ENCODE peak calls at places on chromosomes 6 and 20, in nine cellular contexts. One of them, this sample, is unnamed. For H3K4me1, the result is how much of the 10 kb centered on the place peaks cover.

GRCh38 chr20:41654884-41655283 is 36.7 kb upstream of the CHD6 start:
- DNase-seq in small intestine: peak
- DNase-seq in HepG2: no peak
- DNase-seq in foreskin keratinocyte: no peak
- DNase-seq in naive thymus-derived CD4-positive, alpha-beta T cell: no peak
- DNase-seq in heart right ventricle: peak
- DNase-seq in OCI-LY7: no peak
- DNase-seq in sigmoid colon: no peak
- DNase-seq in mesendoderm: peak
- DNase-seq in this sample: no peak

GRCh38 chr6:167706313-167707109 is 120.2 kb upstream of the AFDN start:
- DNase-seq in small intestine: no peak
- DNase-seq in HepG2: no peak
- DNase-seq in foreskin keratinocyte: no peak
- DNase-seq in naive thymus-derived CD4-positive, alpha-beta T cell: peak
- DNase-seq in heart right ventricle: no peak
- DNase-seq in OCI-LY7: no peak
- DNase-seq in sigmoid colon: no peak
- DNase-seq in mesendoderm: no peak
- DNase-seq in this sample: peak

GRCh38 chr20:59948828-59949720 is 8.9 kb downstream of the FAM217B start:
- DNase-seq in small intestine: peak
- DNase-seq in HepG2: peak
- DNase-seq in foreskin keratinocyte: no peak
- DNase-seq in naive thymus-derived CD4-positive, alpha-beta T cell: peak
- DNase-seq in heart right ventricle: peak
- DNase-seq in OCI-LY7: peak
- DNase-seq in sigmoid colon: no peak
- DNase-seq in mesendoderm: peak
- DNase-seq in this sample: peak

GRCh38 chr20:47013606-47014005 is 119.0 kb downstream of the EYA2 start:
- DNase-seq in small intestine: no peak
- DNase-seq in HepG2: no peak
- DNase-seq in foreskin keratinocyte: no peak
- DNase-seq in naive thymus-derived CD4-positive, alpha-beta T cell: no peak
- DNase-seq in heart right ventricle: no peak
- DNase-seq in OCI-LY7: no peak
- DNase-seq in sigmoid colon: no peak
- DNase-seq in mesendoderm: no peak
- DNase-seq in this sample: no peak

GRCh38 chr6:30500421-30501069 is 11.2 kb downstream of the HLA-E start:
- DNase-seq in small intestine: no peak
- DNase-seq in HepG2: no peak
- DNase-seq in foreskin keratinocyte: no peak
- DNase-seq in naive thymus-derived CD4-positive, alpha-beta T cell: no peak
- DNase-seq in heart right ventricle: peak
- DNase-seq in OCI-LY7: no peak
- DNase-seq in sigmoid colon: no peak
- DNase-seq in mesendoderm: no peak
- DNase-seq in this sample: no peak

GRCh38 chr20:50073500-50073899 is 39.5 kb downstream of the UBE2V1 start:
- DNase-seq in small intestine: no peak
- DNase-seq in HepG2: no peak
- DNase-seq in foreskin keratinocyte: no peak
- DNase-seq in naive thymus-derived CD4-positive, alpha-beta T cell: no peak
- DNase-seq in heart right ventricle: no peak
- DNase-seq in OCI-LY7: no peak
- DNase-seq in sigmoid colon: no peak
- DNase-seq in mesendoderm: no peak
- DNase-seq in this sample: no peak

GRCh38 chr6:43095939-43096338 is 19.8 kb downstream of the PTK7 start:
- DNase-seq in small intestine: no peak
- DNase-seq in HepG2: no peak
- DNase-seq in foreskin keratinocyte: no peak
- DNase-seq in naive thymus-derived CD4-positive, alpha-beta T cell: no peak
- DNase-seq in heart right ventricle: no peak
- DNase-seq in OCI-LY7: no peak
- DNase-seq in sigmoid colon: no peak
- DNase-seq in mesendoderm: peak
- DNase-seq in this sample: no peak

GRCh38 chr6:68400396-68400795 is 234.7 kb upstream of the ADGRB3 start:
- DNase-seq in small intestine: no peak
- DNase-seq in HepG2: no peak
- DNase-seq in foreskin keratinocyte: no peak
- DNase-seq in naive thymus-derived CD4-positive, alpha-beta T cell: no peak
- DNase-seq in heart right ventricle: no peak
- DNase-seq in OCI-LY7: no peak
- DNase-seq in sigmoid colon: no peak
- DNase-seq in mesendoderm: peak
- DNase-seq in this sample: no peak

GRCh38 chr6:22367331-22367730 is 70.5 kb upstream of the PRL start:
- DNase-seq in small intestine: no peak
- DNase-seq in HepG2: no peak
- DNase-seq in foreskin keratinocyte: no peak
- DNase-seq in naive thymus-derived CD4-positive, alpha-beta T cell: no peak
- DNase-seq in heart right ventricle: no peak
- DNase-seq in OCI-LY7: no peak
- DNase-seq in sigmoid colon: no peak
- DNase-seq in mesendoderm: no peak
- DNase-seq in this sample: no peak

GRCh38 chr20:21118138-21118537 is 7.7 kb upstream of the KIZ start:
- DNase-seq in small intestine: no peak
- DNase-seq in HepG2: no peak
- DNase-seq in foreskin keratinocyte: no peak
- DNase-seq in naive thymus-derived CD4-positive, alpha-beta T cell: no peak
- DNase-seq in heart right ventricle: no peak
- DNase-seq in OCI-LY7: no peak
- DNase-seq in sigmoid colon: no peak
- DNase-seq in mesendoderm: no peak
- DNase-seq in this sample: no peak

GRCh38 chr6:99790679-99791078 is 184.0 kb downstream of the PRDM13 start:
- DNase-seq in small intestine: no peak
- DNase-seq in HepG2: no peak
- DNase-seq in foreskin keratinocyte: no peak
- DNase-seq in naive thymus-derived CD4-positive, alpha-beta T cell: no peak
- DNase-seq in heart right ventricle: no peak
- DNase-seq in OCI-LY7: peak
- DNase-seq in sigmoid colon: no peak
- DNase-seq in mesendoderm: no peak
- DNase-seq in this sample: no peak

GRCh38 chr20:6709865-6710595 is 57.5 kb upstream of the BMP2 start:
- DNase-seq in small intestine: peak
- DNase-seq in HepG2: peak
- DNase-seq in foreskin keratinocyte: no peak
- DNase-seq in naive thymus-derived CD4-positive, alpha-beta T cell: no peak
- DNase-seq in heart right ventricle: no peak
- DNase-seq in OCI-LY7: no peak
- DNase-seq in sigmoid colon: no peak
- DNase-seq in mesendoderm: peak
- DNase-seq in this sample: no peak

GRCh38 chr20:24607402-24607801 is 138.0 kb downstream of the SYNDIG1 start:
- DNase-seq in small intestine: no peak
- DNase-seq in HepG2: no peak
- DNase-seq in foreskin keratinocyte: no peak
- DNase-seq in naive thymus-derived CD4-positive, alpha-beta T cell: no peak
- DNase-seq in heart right ventricle: no peak
- DNase-seq in OCI-LY7: no peak
- DNase-seq in sigmoid colon: no peak
- DNase-seq in mesendoderm: no peak
- DNase-seq in this sample: no peak

GRCh38 chr20:24610341-24611115 is 141.1 kb downstream of the SYNDIG1 start:
- DNase-seq in small intestine: no peak
- DNase-seq in HepG2: no peak
- DNase-seq in foreskin keratinocyte: peak
- DNase-seq in naive thymus-derived CD4-positive, alpha-beta T cell: no peak
- DNase-seq in heart right ventricle: no peak
- DNase-seq in OCI-LY7: no peak
- DNase-seq in sigmoid colon: no peak
- DNase-seq in mesendoderm: peak
- DNase-seq in this sample: no peak

GRCh38 chr20:24611360-24612140 is 142.1 kb downstream of the SYNDIG1 start:
- DNase-seq in small intestine: no peak
- DNase-seq in HepG2: no peak
- DNase-seq in foreskin keratinocyte: no peak
- DNase-seq in naive thymus-derived CD4-positive, alpha-beta T cell: no peak
- DNase-seq in heart right ventricle: no peak
- DNase-seq in OCI-LY7: no peak
- DNase-seq in sigmoid colon: no peak
- DNase-seq in mesendoderm: no peak
- DNase-seq in this sample: no peak

GRCh38 chr20:24608926-24609667 is 139.7 kb downstream of the SYNDIG1 start:
- DNase-seq in small intestine: no peak
- DNase-seq in HepG2: no peak
- DNase-seq in foreskin keratinocyte: no peak
- DNase-seq in naive thymus-derived CD4-positive, alpha-beta T cell: no peak
- DNase-seq in heart right ventricle: no peak
- DNase-seq in OCI-LY7: peak
- DNase-seq in sigmoid colon: no peak
- DNase-seq in mesendoderm: no peak
- DNase-seq in this sample: no peak

DNA sequence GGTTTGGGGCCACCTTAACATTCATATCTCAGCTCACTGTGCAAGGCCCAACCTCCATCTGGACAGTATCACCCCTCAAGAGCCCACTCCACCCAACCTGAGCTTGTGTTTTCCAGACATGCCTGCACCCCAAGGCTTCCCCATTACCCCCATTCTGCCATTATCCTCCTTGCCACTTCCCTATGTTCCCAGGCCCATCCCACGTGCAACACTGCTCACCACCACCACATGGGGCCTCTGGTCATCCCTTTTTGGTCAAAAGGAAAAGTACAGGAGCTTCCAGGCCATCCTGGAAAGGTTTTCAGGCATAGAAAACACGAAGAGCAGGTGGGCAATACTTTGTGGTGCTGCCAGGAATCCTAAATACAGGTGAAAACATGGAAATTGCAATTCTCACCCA is 140.3 kb downstream of the SYNDIG1 start:
- DNase-seq in small intestine: no peak
- DNase-seq in HepG2: no peak
- DNase-seq in foreskin keratinocyte: no peak
- DNase-seq in naive thymus-derived CD4-positive, alpha-beta T cell: no peak
- DNase-seq in heart right ventricle: no peak
- DNase-seq in OCI-LY7: no peak
- DNase-seq in sigmoid colon: no peak
- DNase-seq in mesendoderm: peak
- DNase-seq in this sample: no peak
- H3K4me1 ChIP-seq in small intestine: under half
- H3K4me1 ChIP-seq in HepG2: under half
- H3K4me1 ChIP-seq in foreskin keratinocyte: under half
- H3K4me1 ChIP-seq in naive thymus-derived CD4-positive, alpha-beta T cell: under half
- H3K4me1 ChIP-seq in heart right ventricle: under half
- H3K4me1 ChIP-seq in OCI-LY7: under half
- H3K4me1 ChIP-seq in sigmoid colon: under half
- H3K4me1 ChIP-seq in mesendoderm: under half
- H3K4me1 ChIP-seq in this sample: under half

DNA sequence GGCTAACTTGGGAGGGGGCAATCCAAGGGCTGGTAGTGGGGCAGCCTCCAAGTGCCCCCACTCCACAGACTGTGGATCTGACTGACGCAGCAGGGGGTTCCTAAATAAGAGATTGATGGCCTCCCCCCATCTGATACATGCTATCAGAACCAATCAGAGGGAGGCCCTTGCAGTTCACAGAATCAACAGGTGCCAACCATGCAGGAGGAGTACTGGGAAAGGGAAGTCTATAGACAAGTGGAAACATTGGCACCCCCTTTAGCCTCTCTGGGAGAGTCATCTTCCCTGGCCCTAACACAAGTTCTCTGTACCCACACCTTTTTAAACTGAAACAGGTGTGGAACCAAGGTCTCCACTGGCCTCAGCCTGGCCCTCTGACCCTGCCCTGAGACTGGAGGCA is 145.8 kb downstream of the OR2B2 start:
- DNase-seq in small intestine: no peak
- DNase-seq in HepG2: no peak
- DNase-seq in foreskin keratinocyte: no peak
- DNase-seq in naive thymus-derived CD4-positive, alpha-beta T cell: no peak
- DNase-seq in heart right ventricle: no peak
- DNase-seq in OCI-LY7: no peak
- DNase-seq in sigmoid colon: no peak
- DNase-seq in mesendoderm: no peak
- DNase-seq in this sample: no peak
- H3K4me1 ChIP-seq in small intestine: under half
- H3K4me1 ChIP-seq in HepG2: under half
- H3K4me1 ChIP-seq in foreskin keratinocyte: under half
- H3K4me1 ChIP-seq in naive thymus-derived CD4-positive, alpha-beta T cell: under half
- H3K4me1 ChIP-seq in heart right ventricle: under half
- H3K4me1 ChIP-seq in OCI-LY7: under half
- H3K4me1 ChIP-seq in sigmoid colon: under half
- H3K4me1 ChIP-seq in mesendoderm: under half
- H3K4me1 ChIP-seq in this sample: under half

GRCh38 chr6:149480502-149481280 is 4.1 kb downstream of the ZC3H12D start:
- DNase-seq in small intestine: no peak
- DNase-seq in HepG2: no peak
- DNase-seq in foreskin keratinocyte: no peak
- DNase-seq in naive thymus-derived CD4-positive, alpha-beta T cell: peak
- DNase-seq in heart right ventricle: no peak
- DNase-seq in OCI-LY7: peak
- DNase-seq in sigmoid colon: no peak
- DNase-seq in mesendoderm: no peak
- DNase-seq in this sample: no peak

GRCh38 chr6:149474108-149474935 is 10.5 kb downstream of the ZC3H12D start:
- DNase-seq in small intestine: peak
- DNase-seq in HepG2: no peak
- DNase-seq in foreskin keratinocyte: no peak
- DNase-seq in naive thymus-derived CD4-positive, alpha-beta T cell: no peak
- DNase-seq in heart right ventricle: no peak
- DNase-seq in OCI-LY7: peak
- DNase-seq in sigmoid colon: no peak
- DNase-seq in mesendoderm: no peak
- DNase-seq in this sample: no peak

GRCh38 chr6:149478631-149479314 is 6.0 kb downstream of the ZC3H12D start:
- DNase-seq in small intestine: no peak
- DNase-seq in HepG2: no peak
- DNase-seq in foreskin keratinocyte: no peak
- DNase-seq in naive thymus-derived CD4-positive, alpha-beta T cell: no peak
- DNase-seq in heart right ventricle: no peak
- DNase-seq in OCI-LY7: no peak
- DNase-seq in sigmoid colon: no peak
- DNase-seq in mesendoderm: no peak
- DNase-seq in this sample: no peak

GRCh38 chr6:149476789-149477455 is 7.9 kb downstream of the ZC3H12D start:
- DNase-seq in small intestine: no peak
- DNase-seq in HepG2: no peak
- DNase-seq in foreskin keratinocyte: no peak
- DNase-seq in naive thymus-derived CD4-positive, alpha-beta T cell: no peak
- DNase-seq in heart right ventricle: no peak
- DNase-seq in OCI-LY7: no peak
- DNase-seq in sigmoid colon: peak
- DNase-seq in mesendoderm: no peak
- DNase-seq in this sample: no peak

GRCh38 chr6:149477544-149477943 is 7.3 kb downstream of the ZC3H12D start:
- DNase-seq in small intestine: no peak
- DNase-seq in HepG2: no peak
- DNase-seq in foreskin keratinocyte: no peak
- DNase-seq in naive thymus-derived CD4-positive, alpha-beta T cell: no peak
- DNase-seq in heart right ventricle: no peak
- DNase-seq in OCI-LY7: no peak
- DNase-seq in sigmoid colon: peak
- DNase-seq in mesendoderm: no peak
- DNase-seq in this sample: no peak
- H3K4me1 ChIP-seq in small intestine: under half
- H3K4me1 ChIP-seq in HepG2: under half
- H3K4me1 ChIP-seq in foreskin keratinocyte: under half
- H3K4me1 ChIP-seq in naive thymus-derived CD4-positive, alpha-beta T cell: under half
- H3K4me1 ChIP-seq in heart right ventricle: under half
- H3K4me1 ChIP-seq in OCI-LY7: half or more
- H3K4me1 ChIP-seq in sigmoid colon: under half
- H3K4me1 ChIP-seq in mesendoderm: under half
- H3K4me1 ChIP-seq in this sample: half or more

GRCh38 chr6:113763311-113763766 is 93.8 kb upstream of the MARCKS start:
- DNase-seq in small intestine: no peak
- DNase-seq in HepG2: no peak
- DNase-seq in foreskin keratinocyte: peak
- DNase-seq in naive thymus-derived CD4-positive, alpha-beta T cell: no peak
- DNase-seq in heart right ventricle: no peak
- DNase-seq in OCI-LY7: no peak
- DNase-seq in sigmoid colon: no peak
- DNase-seq in mesendoderm: peak
- DNase-seq in this sample: no peak
- H3K4me1 ChIP-seq in small intestine: under half
- H3K4me1 ChIP-seq in HepG2: under half
- H3K4me1 ChIP-seq in foreskin keratinocyte: under half
- H3K4me1 ChIP-seq in naive thymus-derived CD4-positive, alpha-beta T cell: under half
- H3K4me1 ChIP-seq in heart right ventricle: under half
- H3K4me1 ChIP-seq in OCI-LY7: under half
- H3K4me1 ChIP-seq in sigmoid colon: under half
- H3K4me1 ChIP-seq in mesendoderm: under half
- H3K4me1 ChIP-seq in this sample: under half

This sample was measured in CD4-positive, CD25-positive, alpha-beta regulatory T cell.